ENCODE peak calls at places on chromosomes 16 and 17, in ten cellular contexts. One of them, this sample, is unnamed.
A peak's percentile ranks its signal among the peaks of the same experiment; 100 is the strongest.

GRCh38 chr16:5027575-5028235 is 6.0 kb downstream of the NAGPA start:
- DNase-seq in A549: no peak
- DNase-seq in heart left ventricle: no peak
- DNase-seq in neural progenitor cell: no peak
- DNase-seq in lung: no peak
- DNase-seq in IMR-90: no peak
- DNase-seq in heart right ventricle: no peak
- DNase-seq in H1: no peak
- DNase-seq in endodermal cell: no peak
- DNase-seq in psoas muscle: peak; percentile 49
- DNase-seq in this sample: no peak

GRCh38 chr16:89706446-89707260 is 5.1 kb upstream of the SPATA2L start:
- DNase-seq in A549: no peak
- DNase-seq in heart left ventricle: no peak
- DNase-seq in neural progenitor cell: no peak
- DNase-seq in lung: no peak
- DNase-seq in IMR-90: no peak
- DNase-seq in heart right ventricle: no peak
- DNase-seq in H1: no peak
- DNase-seq in endodermal cell: no peak
- DNase-seq in psoas muscle: peak; percentile 50
- DNase-seq in this sample: no peak

GRCh38 chr16:12573730-12574383 is 229.8 kb downstream of the CPPED1 start:
- DNase-seq in A549: peak; percentile 73
- DNase-seq in heart left ventricle: no peak
- DNase-seq in neural progenitor cell: peak; percentile 70
- DNase-seq in lung: peak; percentile 42
- DNase-seq in IMR-90: no peak
- DNase-seq in heart right ventricle: peak; percentile 42
- DNase-seq in H1: peak; percentile 88
- DNase-seq in endodermal cell: peak; percentile 91
- DNase-seq in psoas muscle: no peak
- DNase-seq in this sample: peak; percentile 42

GRCh38 chr16:87060026-87060986 is 256.9 kb downstream of the C16orf95 start:
- DNase-seq in A549: no peak
- DNase-seq in heart left ventricle: no peak
- DNase-seq in neural progenitor cell: peak; percentile 63
- DNase-seq in lung: no peak
- DNase-seq in IMR-90: peak; percentile 73
- DNase-seq in heart right ventricle: no peak
- DNase-seq in H1: no peak
- DNase-seq in endodermal cell: peak; percentile 67
- DNase-seq in psoas muscle: no peak
- DNase-seq in this sample: peak; percentile 60

GRCh38 chr16:31108035-31108793 is at the start of gene BCKDK:
- DNase-seq in A549: peak; percentile 69
- DNase-seq in heart left ventricle: peak; percentile 84
- DNase-seq in neural progenitor cell: peak; percentile 83
- DNase-seq in lung: peak; percentile 68
- DNase-seq in IMR-90: peak; percentile 60
- DNase-seq in heart right ventricle: peak; percentile 85
- DNase-seq in H1: peak; percentile 85
- DNase-seq in endodermal cell: peak; percentile 88
- DNase-seq in psoas muscle: peak; percentile 86
- DNase-seq in this sample: peak; percentile 89

GRCh38 chr17:2064980-2065785 is 10.3 kb downstream of the HIC1 start:
- DNase-seq in A549: no peak
- DNase-seq in heart left ventricle: peak; percentile 57
- DNase-seq in neural progenitor cell: peak; percentile 74
- DNase-seq in lung: no peak
- DNase-seq in IMR-90: peak; percentile 68
- DNase-seq in heart right ventricle: peak; percentile 71
- DNase-seq in H1: peak; percentile 89
- DNase-seq in endodermal cell: peak; percentile 97
- DNase-seq in psoas muscle: peak; percentile 83
- DNase-seq in this sample: peak; percentile 48

GRCh38 chr17:28038802-28039600 is 3.5 kb upstream of the NLK start:
- DNase-seq in A549: no peak
- DNase-seq in heart left ventricle: no peak
- DNase-seq in neural progenitor cell: no peak
- DNase-seq in lung: no peak
- DNase-seq in IMR-90: peak; percentile 63
- DNase-seq in heart right ventricle: no peak
- DNase-seq in H1: no peak
- DNase-seq in endodermal cell: no peak
- DNase-seq in psoas muscle: no peak
- DNase-seq in this sample: no peak

GRCh38 chr17:66431910-66432309 is 129.5 kb downstream of the PRKCA start:
- DNase-seq in A549: peak; percentile 58
- DNase-seq in heart left ventricle: no peak
- DNase-seq in neural progenitor cell: no peak
- DNase-seq in lung: no peak
- DNase-seq in IMR-90: peak; percentile 92
- DNase-seq in heart right ventricle: no peak
- DNase-seq in H1: no peak
- DNase-seq in endodermal cell: no peak
- DNase-seq in psoas muscle: no peak
- DNase-seq in this sample: peak; percentile 91

GRCh38 chr17:36004604-36005003 is 3.3 kb upstream of the CCL15 start:
- DNase-seq in A549: no peak
- DNase-seq in heart left ventricle: no peak
- DNase-seq in neural progenitor cell: no peak
- DNase-seq in lung: no peak
- DNase-seq in IMR-90: no peak
- DNase-seq in heart right ventricle: no peak
- DNase-seq in H1: no peak
- DNase-seq in endodermal cell: no peak
- DNase-seq in psoas muscle: no peak
- DNase-seq in this sample: no peak

GRCh38 chr16:53945996-53946395 is 242.0 kb downstream of the FTO start:
- DNase-seq in A549: peak; percentile 6
- DNase-seq in heart left ventricle: no peak
- DNase-seq in neural progenitor cell: peak; percentile 65
- DNase-seq in lung: peak; percentile 33
- DNase-seq in IMR-90: peak; percentile 64
- DNase-seq in heart right ventricle: no peak
- DNase-seq in H1: no peak
- DNase-seq in endodermal cell: no peak
- DNase-seq in psoas muscle: no peak
- DNase-seq in this sample: peak; percentile 64

GRCh38 chr17:8047769-8048110 is 8.9 kb downstream of the ALOX15B start:
- DNase-seq in A549: no peak
- DNase-seq in heart left ventricle: no peak
- DNase-seq in neural progenitor cell: no peak
- DNase-seq in lung: no peak
- DNase-seq in IMR-90: no peak
- DNase-seq in heart right ventricle: no peak
- DNase-seq in H1: no peak
- DNase-seq in endodermal cell: no peak
- DNase-seq in psoas muscle: no peak
- DNase-seq in this sample: no peak

GRCh38 chr17:64423881-64424280 is 25.0 kb upstream of the MILR1 start:
- DNase-seq in A549: no peak
- DNase-seq in heart left ventricle: no peak
- DNase-seq in neural progenitor cell: no peak
- DNase-seq in lung: no peak
- DNase-seq in IMR-90: no peak
- DNase-seq in heart right ventricle: no peak
- DNase-seq in H1: no peak
- DNase-seq in endodermal cell: no peak
- DNase-seq in psoas muscle: no peak
- DNase-seq in this sample: no peak

GRCh38 chr16:85190572-85190971 is 78.3 kb upstream of the CIBAR2 start:
- DNase-seq in A549: no peak
- DNase-seq in heart left ventricle: no peak
- DNase-seq in neural progenitor cell: peak; percentile 45
- DNase-seq in lung: no peak
- DNase-seq in IMR-90: no peak
- DNase-seq in heart right ventricle: no peak
- DNase-seq in H1: no peak
- DNase-seq in endodermal cell: no peak
- DNase-seq in psoas muscle: peak; percentile 32
- DNase-seq in this sample: no peak

GRCh38 chr16:8346291-8346690 is 244.0 kb downstream of the TMEM114 start:
- DNase-seq in A549: no peak
- DNase-seq in heart left ventricle: no peak
- DNase-seq in neural progenitor cell: peak; percentile 77
- DNase-seq in lung: no peak
- DNase-seq in IMR-90: no peak
- DNase-seq in heart right ventricle: no peak
- DNase-seq in H1: peak; percentile 47
- DNase-seq in endodermal cell: peak; percentile 73
- DNase-seq in psoas muscle: no peak
- DNase-seq in this sample: peak; percentile 3

GRCh38 chr17:21042434-21043295 is at the start of gene USP22:
- DNase-seq in A549: peak; percentile 76
- DNase-seq in heart left ventricle: no peak
- DNase-seq in neural progenitor cell: peak; percentile 66
- DNase-seq in lung: no peak
- DNase-seq in IMR-90: no peak
- DNase-seq in heart right ventricle: no peak
- DNase-seq in H1: peak; percentile 83
- DNase-seq in endodermal cell: peak; percentile 100
- DNase-seq in psoas muscle: no peak
- DNase-seq in this sample: peak; percentile 56

GRCh38 chr17:48463531-48463930 is 33.5 kb upstream of the SKAP1 start:
- DNase-seq in A549: no peak
- DNase-seq in heart left ventricle: no peak
- DNase-seq in neural progenitor cell: no peak
- DNase-seq in lung: no peak
- DNase-seq in IMR-90: no peak
- DNase-seq in heart right ventricle: no peak
- DNase-seq in H1: no peak
- DNase-seq in endodermal cell: no peak
- DNase-seq in psoas muscle: no peak
- DNase-seq in this sample: no peak

GRCh38 chr17:79098282-79098867 is 23.8 kb downstream of the ENGASE start:
- DNase-seq in A549: no peak
- DNase-seq in heart left ventricle: no peak
- DNase-seq in neural progenitor cell: no peak
- DNase-seq in lung: no peak
- DNase-seq in IMR-90: no peak
- DNase-seq in heart right ventricle: no peak
- DNase-seq in H1: no peak
- DNase-seq in endodermal cell: peak; percentile 80
- DNase-seq in psoas muscle: no peak
- DNase-seq in this sample: no peak

GRCh38 chr17:39212200-39212810 is 12.2 kb downstream of the RPL19 start:
- DNase-seq in A549: no peak
- DNase-seq in heart left ventricle: no peak
- DNase-seq in neural progenitor cell: no peak
- DNase-seq in lung: no peak
- DNase-seq in IMR-90: no peak
- DNase-seq in heart right ventricle: no peak
- DNase-seq in H1: no peak
- DNase-seq in endodermal cell: peak; percentile 47
- DNase-seq in psoas muscle: no peak
- DNase-seq in this sample: no peak
- H3K4me1 ChIP-seq in A549: peaks cover 34% of the 10 kb centered on the region
- H3K4me1 ChIP-seq in heart left ventricle: peaks cover 11% of the 10 kb centered on the region
- H3K4me1 ChIP-seq in neural progenitor cell: peaks cover 25% of the 10 kb centered on the region
- H3K4me1 ChIP-seq in lung: peaks cover 13% of the 10 kb centered on the region
- H3K4me1 ChIP-seq in IMR-90: peaks cover 16% of the 10 kb centered on the region
- H3K4me1 ChIP-seq in heart right ventricle: peaks cover 16% of the 10 kb centered on the region
- H3K4me1 ChIP-seq in H1: peaks cover 32% of the 10 kb centered on the region
- H3K4me1 ChIP-seq in endodermal cell: peaks cover 4% of the 10 kb centered on the region
- H3K4me1 ChIP-seq in psoas muscle: peaks cover 19% of the 10 kb centered on the region
- H3K4me1 ChIP-seq in this sample: peaks cover 18% of the 10 kb centered on the region

GRCh38 chr16:24319415-24319814 is 63.3 kb downstream of the CACNG3 start:
- DNase-seq in A549: no peak
- DNase-seq in heart left ventricle: no peak
- DNase-seq in neural progenitor cell: no peak
- DNase-seq in lung: no peak
- DNase-seq in IMR-90: no peak
- DNase-seq in heart right ventricle: no peak
- DNase-seq in H1: no peak
- DNase-seq in endodermal cell: no peak
- DNase-seq in psoas muscle: no peak
- DNase-seq in this sample: no peak
- H3K9me3 ChIP-seq in A549: no peaks in the 10 kb centered on the region
- H3K9me3 ChIP-seq in heart left ventricle: no peaks in the 10 kb centered on the region
- H3K9me3 ChIP-seq in neural progenitor cell: no peaks in the 10 kb centered on the region
- H3K9me3 ChIP-seq in lung: no peaks in the 10 kb centered on the region
- H3K9me3 ChIP-seq in IMR-90: no peaks in the 10 kb centered on the region
- H3K9me3 ChIP-seq in heart right ventricle: no peaks in the 10 kb centered on the region
- H3K9me3 ChIP-seq in H1: no peaks in the 10 kb centered on the region
- H3K9me3 ChIP-seq in endodermal cell: no peaks in the 10 kb centered on the region
- H3K9me3 ChIP-seq in psoas muscle: no peaks in the 10 kb centered on the region
- H3K9me3 ChIP-seq in this sample: no peaks in the 10 kb centered on the region

GRCh38 chr16:10037771-10038170 is 144.5 kb downstream of the GRIN2A start:
- DNase-seq in A549: no peak
- DNase-seq in heart left ventricle: no peak
- DNase-seq in neural progenitor cell: peak; percentile 46
- DNase-seq in lung: no peak
- DNase-seq in IMR-90: no peak
- DNase-seq in heart right ventricle: no peak
- DNase-seq in H1: no peak
- DNase-seq in endodermal cell: no peak
- DNase-seq in psoas muscle: no peak
- DNase-seq in this sample: peak; percentile 1

GRCh38 chr16:10045291-10045775 is 136.9 kb downstream of the GRIN2A start:
- DNase-seq in A549: no peak
- DNase-seq in heart left ventricle: no peak
- DNase-seq in neural progenitor cell: no peak
- DNase-seq in lung: no peak
- DNase-seq in IMR-90: no peak
- DNase-seq in heart right ventricle: no peak
- DNase-seq in H1: no peak
- DNase-seq in endodermal cell: no peak
- DNase-seq in psoas muscle: no peak
- DNase-seq in this sample: no peak

GRCh38 chr16:10036951-10037350 is 145.3 kb downstream of the GRIN2A start:
- DNase-seq in A549: no peak
- DNase-seq in heart left ventricle: no peak
- DNase-seq in neural progenitor cell: no peak
- DNase-seq in lung: no peak
- DNase-seq in IMR-90: no peak
- DNase-seq in heart right ventricle: no peak
- DNase-seq in H1: no peak
- DNase-seq in endodermal cell: no peak
- DNase-seq in psoas muscle: no peak
- DNase-seq in this sample: no peak

GRCh38 chr16:10040136-10041080 is 141.8 kb downstream of the GRIN2A start:
- DNase-seq in A549: no peak
- DNase-seq in heart left ventricle: no peak
- DNase-seq in neural progenitor cell: peak; percentile 61
- DNase-seq in lung: no peak
- DNase-seq in IMR-90: no peak
- DNase-seq in heart right ventricle: no peak
- DNase-seq in H1: no peak
- DNase-seq in endodermal cell: peak; percentile 67
- DNase-seq in psoas muscle: no peak
- DNase-seq in this sample: no peak

GRCh38 chr16:10039220-10040096 is 142.8 kb downstream of the GRIN2A start:
- DNase-seq in A549: peak; percentile 8
- DNase-seq in heart left ventricle: no peak
- DNase-seq in neural progenitor cell: peak; percentile 78
- DNase-seq in lung: no peak
- DNase-seq in IMR-90: no peak
- DNase-seq in heart right ventricle: peak; percentile 17
- DNase-seq in H1: peak; percentile 81
- DNase-seq in endodermal cell: peak; percentile 79
- DNase-seq in psoas muscle: no peak
- DNase-seq in this sample: peak; percentile 13
- H3K4me3 ChIP-seq in A549: no peak overlapping the region
- H3K4me3 ChIP-seq in heart left ventricle: no peak overlapping the region
- H3K4me3 ChIP-seq in neural progenitor cell: peak overlapping the region; percentile 48
- H3K4me3 ChIP-seq in lung: no peak overlapping the region
- H3K4me3 ChIP-seq in IMR-90: no peak overlapping the region
- H3K4me3 ChIP-seq in heart right ventricle: peak overlapping the region; percentile 30
- H3K4me3 ChIP-seq in H1: peak overlapping the region; percentile 46
- H3K4me3 ChIP-seq in endodermal cell: peak overlapping the region; percentile 58
- H3K4me3 ChIP-seq in psoas muscle: no peak overlapping the region
- H3K4me3 ChIP-seq in this sample: peak overlapping the region; percentile 66

GRCh38 chr16:51167170-51167710 is 16.2 kb upstream of the SALL1 start:
- DNase-seq in A549: no peak
- DNase-seq in heart left ventricle: no peak
- DNase-seq in neural progenitor cell: no peak
- DNase-seq in lung: no peak
- DNase-seq in IMR-90: no peak
- DNase-seq in heart right ventricle: no peak
- DNase-seq in H1: peak; percentile 13
- DNase-seq in endodermal cell: no peak
- DNase-seq in psoas muscle: no peak
- DNase-seq in this sample: no peak
- H3K4me1 ChIP-seq in A549: no peaks in the 10 kb centered on the region
- H3K4me1 ChIP-seq in heart left ventricle: no peaks in the 10 kb centered on the region
- H3K4me1 ChIP-seq in neural progenitor cell: peaks cover 15% of the 10 kb centered on the region
- H3K4me1 ChIP-seq in lung: no peaks in the 10 kb centered on the region
- H3K4me1 ChIP-seq in IMR-90: peaks cover 7% of the 10 kb centered on the region
- H3K4me1 ChIP-seq in heart right ventricle: no peaks in the 10 kb centered on the region
- H3K4me1 ChIP-seq in H1: peaks cover 7% of the 10 kb centered on the region
- H3K4me1 ChIP-seq in endodermal cell: peaks cover 9% of the 10 kb centered on the region
- H3K4me1 ChIP-seq in psoas muscle: no peaks in the 10 kb centered on the region
- H3K4me1 ChIP-seq in this sample: peaks cover 9% of the 10 kb centered on the region